ENCODE peak calls at places on chromosome 3, in five cellular contexts. U is HCT116, W is K562, J is SK-N-SH, K is HepG2. I is an unnamed sample.

GRCh38 chr3:151477596-151478375 is 16.9 kb upstream of the IGSF10 start:
- DNase-seq in J (no peak), U (no peak), W (no peak), K (no peak), I (no peak)

GRCh38 chr3:129525341-129525968 is 3.0 kb upstream of the RHO start:
- DNase-seq in W (no peak), K (no peak), U (no peak), J (no peak), I (no peak)

GRCh38 chr3:156580986-156581385 is 26.1 kb upstream of the SSR3 start:
- DNase-seq in W (no peak), J (no peak), K (no peak), U (no peak), I (no peak)

GRCh38 chr3:133280591-133280990 is 119.3 kb upstream of the BFSP2 start:
- DNase-seq in K (no peak), W (no peak), J (no peak), U (no peak), I (no peak)

GRCh38 chr3:26438325-26438940 is 184.1 kb upstream of the LRRC3B start:
- DNase-seq in W (no peak), U (no peak), J (no peak), K (no peak), I (no peak)

GRCh38 chr3:3509665-3510064 is 289.6 kb upstream of the LRRN1 start:
- DNase-seq in W (no peak), J (no peak), U (no peak), K (no peak), I (no peak)

GRCh38 chr3:119527731-119528130 is 29.4 kb downstream of the TIMMDC1 start:
- DNase-seq in W (no peak), U (no peak), J (no peak), K (no peak), I (no peak)

GRCh38 chr3:189862385-189863023 is 231.3 kb downstream of the TP63 start:
- DNase-seq in J (no peak), W (no peak), U (no peak), K (no peak), I (no peak)

GRCh38 chr3:56131976-56132590 is 336.2 kb downstream of the ERC2 start:
- DNase-seq in K (peak), W (peak), U (peak), J (no peak), I (no peak)

GRCh38 chr3:177361042-177361938 is 164.0 kb upstream of the TBL1XR1 start:
- DNase-seq in J (no peak), K (no peak), U (no peak), W (no peak), I (no peak)

GRCh38 chr3:73029321-73029796 is 32.1 kb upstream of the EBLN2 start:
- DNase-seq in J (no peak), K (peak), W (no peak), U (no peak), I (no peak)

GRCh38 chr3:142649996-142650693 is 54.0 kb downstream of the PLS1 start:
- DNase-seq in K (no peak), W (no peak), U (no peak), J (no peak), I (no peak)

GRCh38 chr3:12224181-12225147 is 64.4 kb upstream of the PPARG start:
- DNase-seq in K (peak), W (no peak), U (no peak), J (no peak), I (no peak)

GRCh38 chr3:66582721-66583141 is 81.9 kb upstream of the LRIG1 start:
- DNase-seq in K (no peak), W (no peak), U (no peak), J (no peak), I (peak)

GRCh38 chr3:28940530-28940929 is 340.3 kb upstream of the RBMS3 start:
- DNase-seq in J (no peak), W (no peak), K (no peak), U (no peak), I (peak)

GRCh38 chr3:45599424-45599886 is 4.9 kb downstream of the LIMD1 start:
- DNase-seq in K (no peak), W (no peak), U (no peak), J (no peak), I (no peak)

GRCh38 chr3:195763248-195763830 is 42.6 kb downstream of the MUC20 start:
- DNase-seq in K (no peak), U (no peak), W (no peak), J (peak), I (no peak)

GRCh38 chr3:186825294-186825821 is 17.2 kb upstream of the ADIPOQ start:
- DNase-seq in U (no peak), K (no peak), W (peak), J (no peak), I (no peak)

GRCh38 chr3:185381321-185381720 is 18.4 kb downstream of the MAP3K13 start:
- DNase-seq in K (no peak), W (no peak), J (no peak), U (no peak), I (no peak)

GRCh38 chr3:16058511-16058910 is 116.0 kb upstream of the GALNT15 start:
- DNase-seq in K (no peak), W (no peak), J (no peak), U (no peak), I (no peak)

GRCh38 chr3:15794303-15794771 is 3.4 kb downstream of the ANKRD28 start:
- DNase-seq in K (no peak), U (no peak), J (no peak), W (no peak), I (no peak)

GRCh38 chr3:186057594-186057993 is 51.3 kb downstream of the ETV5 start:
- DNase-seq in J (no peak), W (no peak), K (no peak), U (no peak), I (no peak)

GRCh38 chr3:49484471-49484870 is 14.4 kb downstream of the DAG1 start:
- DNase-seq in W (no peak), U (no peak), J (no peak), K (no peak), I (no peak)

GRCh38 chr3:189841474-189842205 is 210.5 kb downstream of the TP63 start:
- DNase-seq in K (no peak), W (no peak), U (no peak), J (no peak), I (no peak)

GRCh38 chr3:129824926-129825541 is 68.5 kb downstream of the TMCC1 start:
- DNase-seq in K (peak), U (peak), W (peak), J (peak), I (peak)

GRCh38 chr3:79018671-79019136 is 749.1 kb downstream of the ROBO1 start:
- DNase-seq in K (peak), U (no peak), J (peak), W (no peak), I (no peak)

GRCh38 chr3:54599741-54600140 is 328.1 kb downstream of the LRTM1 start:
- DNase-seq in W (no peak), J (peak), K (no peak), U (no peak), I (no peak)

GRCh38 chr3:10374311-10374710 is 53.4 kb upstream of the SEC13 start:
- DNase-seq in U (no peak), W (no peak), K (no peak), J (no peak), I (no peak)

GRCh38 chr3:46883252-46884185 is 6.0 kb downstream of the PTH1R start:
- DNase-seq in J (peak), W (peak), U (no peak), K (no peak), I (no peak)

GRCh38 chr3:35383216-35383615 is 256.1 kb upstream of the ARPP21 start:
- DNase-seq in K (no peak), U (no peak), W (no peak), J (no peak), I (no peak)

GRCh38 chr3:81910244-81910852 is 148.9 kb upstream of the GBE1 start:
- DNase-seq in J (peak), K (peak), U (peak), W (peak), I (peak)

GRCh38 chr3:149152420-149152819 is 23.0 kb downstream of the HPS3 start:
- DNase-seq in U (no peak), J (no peak), W (no peak), K (no peak), I (peak)

GRCh38 chr3:149150436-149150835 is 21.0 kb downstream of the HPS3 start:
- DNase-seq in W (no peak), U (no peak), K (no peak), J (no peak), I (no peak)

GRCh38 chr3:149145926-149146325 is 16.5 kb downstream of the HPS3 start:
- DNase-seq in U (no peak), K (no peak), W (no peak), J (no peak), I (no peak)

GRCh38 chr3:149153402-149153801 is 24.0 kb downstream of the HPS3 start:
- DNase-seq in W (no peak), J (no peak), U (no peak), K (no peak), I (no peak)

DNA sequence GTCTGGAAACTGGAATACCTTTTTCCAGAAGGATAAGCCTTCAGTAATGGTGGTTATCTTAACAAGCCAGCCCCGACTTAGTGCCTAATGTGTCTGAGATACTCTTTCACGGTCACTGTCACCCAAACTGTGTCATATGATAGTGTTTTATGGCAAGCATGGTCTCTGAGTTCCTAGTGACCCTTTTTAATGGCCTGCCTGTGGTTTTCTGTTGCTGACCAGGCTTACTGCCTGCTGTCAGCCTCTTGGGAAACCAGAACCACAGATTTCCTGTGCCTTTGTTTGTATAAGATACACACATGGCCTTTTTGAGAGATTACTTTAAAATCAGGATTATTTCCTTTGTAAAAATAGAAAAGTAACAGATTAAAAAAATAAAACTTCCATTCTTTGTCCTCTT is 22.4 kb downstream of the HPS3 start:
- DNase-seq in W (peak), K (no peak), J (peak), U (no peak), I (no peak)
- H3K27ac ChIP-seq in W (no peak), K (no peak), J (peak), U (no peak), I (no peak)

DNA sequence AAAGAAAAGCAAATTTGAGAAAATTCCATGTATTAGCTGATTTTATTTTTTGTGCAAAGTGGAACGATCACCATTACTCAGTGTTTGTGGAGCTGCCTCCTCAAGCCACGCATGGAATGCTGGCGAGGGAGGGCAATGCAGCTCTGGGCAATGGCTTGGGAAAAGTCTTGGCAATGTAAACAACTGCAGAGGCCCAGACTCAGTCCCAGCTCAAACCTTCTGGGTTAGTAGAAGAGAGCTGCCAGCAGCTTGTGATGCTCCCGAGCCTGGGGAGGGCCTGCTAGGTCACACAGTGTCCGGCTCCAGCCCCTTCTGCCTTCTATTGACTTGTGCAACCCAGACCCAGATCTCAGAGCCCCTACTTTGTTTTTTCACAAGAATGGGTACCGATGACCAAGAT is 4.3 kb downstream of the EPHB1 start:
- DNase-seq in K (no peak), W (no peak), J (no peak), U (no peak), I (no peak)
- TF ChIP-seq ZBTB33 in K (no peak), W (no peak), J (no peak), U (no peak), I (no peak)

GRCh38 chr3:146542968-146543367 is 1.4 kb downstream of the PLSCR1 start:
- DNase-seq in K (no peak), U (no peak), W (no peak), J (no peak), I (no peak)

GRCh38 chr3:146543461-146544012 is 870 bp downstream of the PLSCR1 start:
- DNase-seq in W (peak), J (no peak), U (no peak), K (no peak), I (no peak)

GRCh38 chr3:146546366-146546965 is 2.1 kb upstream of the PLSCR1 start:
- DNase-seq in K (no peak), W (no peak), J (no peak), U (no peak), I (no peak)

GRCh38 chr3:146544013-146544928 is at the start of gene PLSCR1:
- DNase-seq in U (peak), K (peak), J (peak), W (peak), I (peak)

DNA sequence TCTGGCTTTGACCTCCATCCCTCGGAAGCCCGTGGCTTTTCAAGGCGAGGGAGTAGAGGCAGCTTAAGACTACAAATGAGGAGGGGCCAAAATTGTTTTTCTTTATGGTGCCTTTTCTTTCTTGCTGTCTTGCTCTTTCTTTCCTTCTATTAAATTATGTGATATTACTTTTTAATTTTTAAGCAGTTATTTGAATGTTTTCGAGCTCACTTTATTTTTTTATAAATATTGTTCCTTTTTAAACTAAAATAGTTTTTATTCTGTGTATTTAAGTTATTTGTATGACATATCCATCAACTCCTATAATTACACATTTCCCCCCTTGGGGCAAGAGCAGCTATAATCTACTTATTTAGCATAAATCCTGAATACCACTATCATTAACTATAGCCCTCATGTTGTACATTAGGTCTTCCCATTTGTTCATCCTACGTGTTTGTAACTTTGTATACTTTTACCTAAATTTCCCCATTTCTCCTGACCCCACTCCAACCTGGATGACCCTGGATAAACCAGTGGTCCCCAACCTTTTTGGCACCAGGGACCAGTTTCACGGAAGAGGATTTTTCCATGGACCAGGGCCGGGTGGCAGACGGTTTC is 622 bp upstream of the PLSCR1 start:
- DNase-seq in U (no peak), K (no peak), W (no peak), J (no peak), I (no peak)
- H3K27ac ChIP-seq in U (peak), K (peak), W (peak), J (peak), I (no peak)

DNA sequence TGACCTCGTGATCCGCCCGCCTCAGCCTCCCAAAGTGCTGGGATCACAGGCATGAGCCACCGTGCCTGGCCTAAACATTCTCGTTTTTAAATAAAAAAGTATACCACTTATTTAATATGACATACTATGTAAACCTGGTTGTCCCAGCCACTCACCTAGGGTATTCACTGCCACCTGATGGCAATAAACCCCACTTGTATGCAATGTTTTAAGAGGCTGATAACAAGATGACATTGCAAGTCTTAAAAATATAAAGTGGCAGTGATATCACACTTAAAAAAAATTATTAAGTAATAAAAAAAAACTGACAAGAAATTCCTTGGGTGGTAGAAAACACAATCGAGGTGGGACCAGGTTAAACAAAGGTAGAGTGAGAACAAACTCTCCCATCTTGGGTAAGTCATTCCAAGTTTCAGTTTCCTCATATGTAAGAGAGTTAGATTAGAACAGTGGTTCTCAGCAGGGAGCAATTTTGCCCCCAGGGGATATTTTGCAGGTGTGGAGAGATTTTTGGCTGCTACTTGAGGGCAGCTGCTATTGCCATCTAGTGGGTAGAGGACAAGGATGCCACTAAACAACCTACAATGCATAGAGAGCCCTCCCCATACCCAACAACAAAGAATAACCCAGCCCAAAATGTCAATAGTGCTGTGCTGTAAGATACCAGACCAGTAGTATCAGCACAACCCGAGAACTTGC is 14.5 kb downstream of the ARF4 start:
- DNase-seq in J (peak), W (no peak), K (no peak), U (peak), I (no peak)
- TF ChIP-seq ZBTB33 in J (no peak), W (no peak), K (no peak), U (no peak), I (no peak)

GRCh38 chr3:19250959-19251610 is 102.8 kb downstream of the KCNH8 start:
- DNase-seq in K (peak), W (no peak), J (no peak), U (no peak), I (no peak)

GRCh38 chr3:19254189-19254588 is 105.9 kb downstream of the KCNH8 start:
- DNase-seq in U (no peak), J (no peak), K (no peak), W (no peak), I (no peak)

GRCh38 chr3:19256313-19256712 is 108.0 kb downstream of the KCNH8 start:
- DNase-seq in W (no peak), K (no peak), U (no peak), J (no peak), I (no peak)

DNA sequence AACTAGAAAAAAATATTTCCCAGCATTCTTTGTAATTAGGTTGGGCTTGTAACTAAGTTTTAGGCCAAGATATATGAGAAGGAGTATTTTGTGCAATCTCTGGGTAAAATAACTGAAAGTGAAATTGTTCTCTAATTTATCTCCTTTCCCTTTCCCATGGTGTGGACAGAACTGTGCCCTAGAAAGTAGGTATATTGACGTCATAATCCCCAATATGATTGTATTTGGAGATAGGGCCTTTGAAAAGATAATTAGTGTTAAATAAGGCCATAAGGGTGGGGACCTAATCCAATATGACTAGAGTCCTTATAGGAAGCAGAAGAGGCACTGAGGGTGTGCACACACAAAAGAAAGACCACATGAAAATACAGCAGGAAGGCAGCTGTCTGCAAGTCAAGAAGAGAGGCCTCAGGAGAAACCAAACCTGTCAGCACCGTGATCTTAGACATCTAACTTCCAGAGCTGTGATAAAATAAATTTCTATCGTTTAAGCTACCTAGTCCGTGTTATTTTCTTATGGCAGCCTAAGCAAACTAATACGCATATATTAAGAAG is 106.6 kb downstream of the KCNH8 start:
- DNase-seq in U (no peak), K (no peak), J (no peak), W (no peak), I (no peak)
- H3K27ac ChIP-seq in U (no peak), K (no peak), J (no peak), W (no peak), I (no peak)

DNA sequence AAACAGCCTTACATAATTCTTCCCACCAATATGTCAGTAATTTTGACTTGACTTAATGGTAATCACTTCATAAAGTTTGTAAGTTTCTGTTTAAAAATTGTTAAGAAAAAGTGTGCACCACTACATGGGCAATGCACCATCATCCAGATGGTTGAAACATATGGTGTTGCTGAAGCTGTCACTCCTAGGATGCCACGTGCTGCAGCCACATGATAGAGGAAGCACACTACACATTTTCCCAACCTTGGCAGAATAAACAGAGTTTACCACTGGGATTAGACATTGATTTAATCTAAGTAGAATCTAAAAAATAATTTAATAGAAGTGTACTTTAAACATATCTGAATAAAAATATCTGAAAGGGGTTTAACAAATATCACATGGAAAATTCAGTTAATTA is 1209.9 kb downstream of the NSUN3 start:
- DNase-seq in U (no peak), J (no peak), K (no peak), W (no peak), I (no peak)
- TF ChIP-seq ZBTB33 in U (no peak), J (no peak), K (no peak), W (no peak), I (no peak)

GRCh38 chr3:139248593-139249255 is 95.1 kb upstream of the MRPS22 start:
- DNase-seq in K (no peak), U (no peak), W (no peak), J (no peak), I (no peak)

GRCh38 chr3:139251529-139251928 is 92.3 kb upstream of the MRPS22 start:
- DNase-seq in W (no peak), J (no peak), U (no peak), K (peak), I (no peak)

GRCh38 chr3:139258276-139258675 is 85.5 kb upstream of the MRPS22 start:
- DNase-seq in K (no peak), J (no peak), U (no peak), W (no peak), I (no peak)

DNA sequence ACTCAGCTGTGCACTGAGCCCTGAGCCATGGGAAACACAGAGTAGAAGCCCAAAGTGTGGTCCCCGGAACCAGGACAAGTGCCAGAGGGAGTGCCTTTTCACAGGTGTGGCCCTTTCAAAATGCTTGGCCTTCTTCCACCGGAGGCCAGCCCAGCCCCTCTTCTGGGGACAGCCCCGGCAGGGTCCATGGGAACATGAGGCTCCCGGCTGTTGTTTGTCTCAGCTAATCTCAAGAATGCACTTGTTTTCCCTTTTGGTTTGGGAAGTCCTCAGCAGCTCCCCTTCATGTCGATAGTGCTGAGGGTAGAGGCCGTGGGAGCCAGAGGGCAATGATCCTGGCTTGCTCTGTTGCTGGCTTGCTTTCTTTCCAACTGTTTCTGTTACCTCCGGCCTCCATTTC is 91.1 kb upstream of the MRPS22 start:
- DNase-seq in K (no peak), J (no peak), U (no peak), W (no peak), I (no peak)
- H3K27ac ChIP-seq in K (no peak), J (no peak), U (no peak), W (no peak), I (no peak)